ENCODE peak calls at places on chromosome 21, in seven cellular contexts. L is D721Med; A is breast epithelium; M is neural progenitor cell; B is cardiac muscle cell; K is MCF 10A; O is CD4-positive, alpha-beta T cell. N is an unnamed sample.

GRCh38 chr21:27359141-27359540 is 392.3 kb upstream of the ADAMTS5 start:
- DNase-seq in L (no peak), A (no peak), M (no peak), B (no peak), K (no peak), O (no peak), N (no peak)

GRCh38 chr21:44518684-44519083 is 21.3 kb downstream of the KRTAP10-1 start:
- DNase-seq in L (no peak), A (no peak), M (no peak), B (no peak), K (no peak), O (no peak), N (peak)

GRCh38 chr21:45158491-45159423 is 84.4 kb downstream of the ADARB1 start:
- DNase-seq in L (no peak), A (no peak), M (no peak), B (no peak), K (no peak), O (no peak), N (no peak)

GRCh38 chr21:26842976-26843911 is 2.0 kb downstream of the ADAMTS1 start:
- DNase-seq in L (no peak), A (peak), M (peak), B (peak), K (peak), O (no peak), N (peak)

GRCh38 chr21:14697769-14698168 is 151.7 kb upstream of the SAMSN1 start:
- DNase-seq in L (no peak), A (no peak), M (no peak), B (no peak), K (no peak), O (no peak), N (no peak)

GRCh38 chr21:32702702-32703101 is 25.1 kb downstream of the SYNJ1 start:
- DNase-seq in L (no peak), A (no peak), M (no peak), B (no peak), K (peak), O (no peak), N (no peak)

GRCh38 chr21:22795644-22796043 is 1797.4 kb downstream of the NCAM2 start:
- DNase-seq in L (no peak), A (no peak), M (no peak), B (no peak), K (no peak), O (no peak), N (no peak)

GRCh38 chr21:28991861-28992525 is 684 bp downstream of the LTN1 start:
- DNase-seq in L (no peak), A (no peak), M (peak), B (peak), K (peak), O (no peak), N (no peak)

GRCh38 chr21:45080232-45080631 is 5.9 kb downstream of the ADARB1 start:
- DNase-seq in L (no peak), A (no peak), M (no peak), B (no peak), K (no peak), O (no peak), N (no peak)

GRCh38 chr21:44778094-44778493 is 23.5 kb downstream of the UBE2G2 start:
- DNase-seq in L (no peak), A (no peak), M (no peak), B (no peak), K (no peak), O (no peak), N (no peak)

GRCh38 chr21:15293251-15293650 is 228.5 kb upstream of the NRIP1 start:
- DNase-seq in L (no peak), A (no peak), M (no peak), B (peak), K (peak), O (no peak), N (no peak)

GRCh38 chr21:44858791-44859190 is 14.7 kb downstream of the PTTG1IP start:
- DNase-seq in L (no peak), A (peak), M (no peak), B (no peak), K (no peak), O (no peak), N (no peak)

GRCh38 chr21:21612446-21612845 is 614.2 kb downstream of the NCAM2 start:
- DNase-seq in L (no peak), A (no peak), M (peak), B (no peak), K (peak), O (no peak), N (no peak)

GRCh38 chr21:28758883-28759242 is 233.8 kb downstream of the LTN1 start:
- DNase-seq in L (no peak), A (no peak), M (no peak), B (no peak), K (no peak), O (no peak), N (no peak)

GRCh38 chr21:46297311-46298082 is 11.4 kb downstream of the YBEY start:
- DNase-seq in L (no peak), A (no peak), M (no peak), B (no peak), K (no peak), O (no peak), N (no peak)

GRCh38 chr21:38766987-38767722 is 38.6 kb upstream of the ETS2 start:
- DNase-seq in L (no peak), A (no peak), M (no peak), B (no peak), K (peak), O (peak), N (no peak)

GRCh38 chr21:31945116-31945515 is 72.3 kb downstream of the HUNK start:
- DNase-seq in L (no peak), A (no peak), M (no peak), B (no peak), K (no peak), O (no peak), N (no peak)

GRCh38 chr21:33572350-33572749 is 16.1 kb downstream of the DONSON start:
- DNase-seq in L (no peak), A (no peak), M (no peak), B (no peak), K (no peak), O (no peak), N (no peak)

GRCh38 chr21:44006656-44007055 is 5.5 kb upstream of the TRAPPC10 start:
- DNase-seq in L (no peak), A (no peak), M (no peak), B (no peak), K (no peak), O (no peak), N (no peak)

GRCh38 chr21:33121715-33122475 is 52.0 kb downstream of the OLIG1 start:
- DNase-seq in L (no peak), A (peak), M (peak), B (no peak), K (peak), O (no peak), N (no peak)

GRCh38 chr21:46173573-46173972 is 10.7 kb downstream of the SPATC1L start:
- DNase-seq in L (no peak), A (no peak), M (no peak), B (no peak), K (no peak), O (no peak), N (no peak)

GRCh38 chr21:15221799-15222386 is 157.1 kb upstream of the NRIP1 start:
- DNase-seq in L (no peak), A (no peak), M (peak), B (peak), K (peak), O (no peak), N (peak)

GRCh38 chr21:44836666-44837471 is 19.0 kb upstream of the SUMO3 start:
- DNase-seq in L (no peak), A (no peak), M (no peak), B (peak), K (no peak), O (no peak), N (no peak)

GRCh38 chr21:39444406-39445145 is 1.0 kb downstream of the LCA5L start:
- DNase-seq in L (no peak), A (no peak), M (peak), B (peak), K (peak), O (no peak), N (no peak)

GRCh38 chr21:44701023-44701400 is 4.0 kb downstream of the KRTAP10-12 start:
- DNase-seq in L (no peak), A (no peak), M (no peak), B (no peak), K (no peak), O (no peak), N (no peak)

GRCh38 chr21:43816611-43817071 is 27.3 kb downstream of the RRP1 start:
- DNase-seq in L (no peak), A (no peak), M (no peak), B (no peak), K (no peak), O (no peak), N (no peak)

GRCh38 chr21:16583567-16583966 is 853.8 kb downstream of the USP25 start:
- DNase-seq in L (no peak), A (no peak), M (no peak), B (no peak), K (no peak), O (no peak), N (no peak)

GRCh38 chr21:45366931-45367401 is 38.0 kb upstream of the COL18A1 start:
- DNase-seq in L (no peak), A (peak), M (no peak), B (no peak), K (peak), O (no peak), N (peak)

GRCh38 chr21:25350056-25350455 is 257.2 kb downstream of the MRPL39 start:
- DNase-seq in L (no peak), A (no peak), M (peak), B (peak), K (peak), O (no peak), N (peak)
- TF ChIP-seq CTCF in L (no peak), A (no peak), M (peak), B (peak), K (peak), O (no peak), N (peak)

GRCh38 chr21:34579411-34579810 is 35.5 kb downstream of the RCAN1 start:
- DNase-seq in L (no peak), A (no peak), M (no peak), B (no peak), K (peak), O (no peak), N (no peak)

GRCh38 chr21:34580181-34580700 is 34.7 kb downstream of the RCAN1 start:
- DNase-seq in L (no peak), A (no peak), M (no peak), B (peak), K (no peak), O (no peak), N (no peak)

GRCh38 chr21:34583926-34584563 is 30.9 kb downstream of the RCAN1 start:
- DNase-seq in L (no peak), A (no peak), M (no peak), B (no peak), K (no peak), O (no peak), N (no peak)

GRCh38 chr21:34582506-34583150 is 32.3 kb downstream of the RCAN1 start:
- DNase-seq in L (no peak), A (peak), M (peak), B (peak), K (peak), O (no peak), N (no peak)
- TF ChIP-seq CTCF in L (no peak), A (no peak), M (peak), B (peak), K (peak), O (no peak), N (peak)

GRCh38 chr21:42595281-42596187 is 57.9 kb upstream of the PDE9A start:
- DNase-seq in L (no peak), A (no peak), M (no peak), B (no peak), K (no peak), O (no peak), N (no peak)
- TF ChIP-seq CTCF in L (no peak), A (no peak), M (no peak), B (no peak), K (no peak), O (no peak), N (no peak)

DNA sequence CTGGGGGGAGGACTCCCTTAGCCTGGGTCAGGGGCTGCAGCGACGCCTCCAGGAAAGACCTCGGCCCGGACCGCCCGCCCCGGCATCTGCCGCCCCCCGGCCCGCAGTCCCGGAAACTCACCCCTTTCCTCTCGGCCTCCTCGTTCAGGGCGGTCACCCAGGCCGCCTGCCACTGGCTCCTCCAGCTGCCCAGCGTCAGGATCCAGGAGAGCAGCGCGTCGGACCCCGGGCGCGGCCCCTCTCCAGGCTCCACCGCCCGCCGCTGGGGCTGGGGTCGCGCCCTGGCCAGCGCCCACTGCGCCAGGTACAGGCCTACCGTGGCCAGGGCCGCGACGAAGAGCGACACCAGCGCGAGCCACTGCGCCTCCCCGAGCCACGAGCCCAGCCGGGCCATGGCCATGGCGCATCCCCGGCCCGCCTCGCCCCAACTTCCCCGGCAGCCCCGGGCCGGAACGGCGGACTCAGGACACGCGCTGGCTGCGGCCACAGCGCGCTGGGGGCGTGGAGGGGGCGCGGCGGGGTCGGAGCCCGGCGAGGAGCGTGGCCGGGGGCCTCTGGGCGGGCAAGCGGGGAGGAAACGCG is 478 bp downstream of the C2CD2 start:
- DNase-seq in L (no peak), A (no peak), M (peak), B (peak), K (no peak), O (no peak), N (no peak)
- TF ChIP-seq CTCF in L (no peak), A (no peak), M (no peak), B (no peak), K (no peak), O (no peak), N (no peak)

DNA sequence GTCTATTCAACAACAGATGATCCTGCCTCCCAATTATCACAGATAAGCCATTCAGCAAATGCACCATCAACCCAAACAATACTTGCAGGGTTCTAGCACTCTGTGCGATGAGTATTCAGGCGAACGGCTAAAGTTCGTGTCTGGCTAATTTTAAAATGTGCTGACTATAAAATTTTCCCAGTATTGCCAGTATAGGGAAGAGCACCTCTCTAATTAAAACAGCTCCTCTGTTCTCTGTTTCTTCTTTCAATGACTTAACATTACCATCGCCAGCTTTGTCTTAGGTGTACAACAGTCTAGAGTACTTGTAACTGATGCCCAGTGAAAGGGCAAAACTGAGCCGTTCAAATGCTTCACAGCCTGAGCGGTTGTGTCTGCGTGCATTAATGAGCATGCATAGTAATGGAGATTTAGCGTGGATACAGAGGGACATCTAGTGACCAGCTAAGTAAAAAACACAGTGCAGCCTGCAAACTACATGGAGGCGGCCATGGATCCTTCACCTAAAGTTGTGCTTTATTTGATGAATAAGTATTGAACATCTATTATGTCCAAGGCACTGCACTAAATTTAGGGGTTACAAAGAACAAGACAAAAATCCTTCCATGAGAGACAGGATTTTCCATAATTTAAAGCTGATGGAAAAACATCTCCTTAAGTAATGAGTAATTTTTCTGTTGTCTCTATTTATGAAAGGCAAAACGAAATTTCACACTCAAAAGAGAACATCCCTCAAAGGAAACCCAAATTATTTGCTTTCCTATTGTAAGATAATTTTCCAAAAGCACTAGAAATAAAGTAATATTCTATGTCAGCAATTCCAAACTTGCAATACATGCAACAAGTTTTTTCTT is 120.0 kb downstream of the SETD4 start:
- DNase-seq in L (no peak), A (peak), M (peak), B (peak), K (peak), O (no peak), N (no peak)
- TF ChIP-seq CTCF in L (peak), A (no peak), M (peak), B (peak), K (peak), O (peak), N (peak)

GRCh38 chr21:37574751-37575150 is 208.2 kb downstream of the DYRK1A start:
- DNase-seq in L (no peak), A (no peak), M (no peak), B (no peak), K (no peak), O (no peak), N (no peak)
- TF ChIP-seq CTCF in L (no peak), A (no peak), M (no peak), B (no peak), K (no peak), O (no peak), N (no peak)

GRCh38 chr21:41065539-41065938 is 102.4 kb upstream of the BACE2 start:
- DNase-seq in L (no peak), A (no peak), M (no peak), B (no peak), K (no peak), O (no peak), N (no peak)

GRCh38 chr21:41066086-41066938 is 101.6 kb upstream of the BACE2 start:
- DNase-seq in L (no peak), A (no peak), M (no peak), B (no peak), K (no peak), O (no peak), N (no peak)

GRCh38 chr21:41071410-41071809 is 96.5 kb upstream of the BACE2 start:
- DNase-seq in L (no peak), A (no peak), M (peak), B (peak), K (peak), O (no peak), N (no peak)

GRCh38 chr21:41068411-41069304 is 99.3 kb upstream of the BACE2 start:
- DNase-seq in L (no peak), A (peak), M (peak), B (peak), K (peak), O (peak), N (peak)

DNA sequence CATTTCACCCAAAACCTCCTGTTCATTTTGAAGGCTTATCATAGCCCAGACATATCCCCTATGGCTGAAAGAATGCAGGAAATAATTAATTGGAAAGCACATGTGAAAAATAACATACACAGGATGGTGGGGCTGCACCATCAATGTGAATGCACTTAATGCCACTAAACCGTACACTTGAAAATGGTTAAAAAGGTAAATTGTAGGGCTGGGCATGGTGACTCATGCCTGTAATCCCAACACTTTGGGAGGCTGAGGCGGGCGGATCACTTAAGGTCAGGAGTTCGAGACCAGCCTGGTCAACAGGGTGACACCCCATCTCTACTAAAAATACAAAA is 98.7 kb upstream of the BACE2 start:
- DNase-seq in L (no peak), A (no peak), M (no peak), B (no peak), K (no peak), O (no peak), N (no peak)
- TF ChIP-seq CTCF in L (no peak), A (no peak), M (no peak), B (no peak), K (no peak), O (peak), N (no peak)

GRCh38 chr21:37498664-37499063 is 132.1 kb downstream of the DYRK1A start:
- DNase-seq in L (no peak), A (no peak), M (no peak), B (no peak), K (no peak), O (no peak), N (no peak)
- TF ChIP-seq CTCF in L (no peak), A (no peak), M (no peak), B (no peak), K (no peak), O (no peak), N (no peak)

N was measured in BE2C.